ENCODE peak calls at places on chromosome 13, in six cellular contexts. One of them, this sample, is unnamed.

GRCh38 chr13:76667551-76667950 is 218.7 kb downstream of the KCTD12 start:
- DNase-seq in CD8-positive, alpha-beta T cell: no peak
- DNase-seq in BJ: no peak
- DNase-seq in astrocyte of the cerebellum: peak
- DNase-seq in left ventricle myocardium inferior: no peak
- DNase-seq in adrenal gland: peak
- DNase-seq in this sample: no peak

GRCh38 chr13:80029170-80029569 is 311.8 kb downstream of the SPRY2 start:
- DNase-seq in CD8-positive, alpha-beta T cell: no peak
- DNase-seq in BJ: no peak
- DNase-seq in astrocyte of the cerebellum: no peak
- DNase-seq in left ventricle myocardium inferior: no peak
- DNase-seq in adrenal gland: no peak
- DNase-seq in this sample: no peak

GRCh38 chr13:102870677-102871415 is 25.0 kb downstream of the ERCC5 start:
- DNase-seq in CD8-positive, alpha-beta T cell: peak
- DNase-seq in BJ: peak
- DNase-seq in astrocyte of the cerebellum: peak
- DNase-seq in left ventricle myocardium inferior: peak
- DNase-seq in adrenal gland: peak
- DNase-seq in this sample: no peak

GRCh38 chr13:38350114-38350617 is 515 bp downstream of the UFM1 start:
- DNase-seq in CD8-positive, alpha-beta T cell: peak
- DNase-seq in BJ: no peak
- DNase-seq in astrocyte of the cerebellum: peak
- DNase-seq in left ventricle myocardium inferior: peak
- DNase-seq in adrenal gland: peak
- DNase-seq in this sample: no peak

GRCh38 chr13:41533266-41533665 is 75.9 kb downstream of the RGCC start:
- DNase-seq in CD8-positive, alpha-beta T cell: no peak
- DNase-seq in BJ: no peak
- DNase-seq in astrocyte of the cerebellum: no peak
- DNase-seq in left ventricle myocardium inferior: no peak
- DNase-seq in adrenal gland: no peak
- DNase-seq in this sample: no peak

GRCh38 chr13:33252103-33252502 is 33.5 kb downstream of the STARD13 start:
- DNase-seq in CD8-positive, alpha-beta T cell: no peak
- DNase-seq in BJ: no peak
- DNase-seq in astrocyte of the cerebellum: no peak
- DNase-seq in left ventricle myocardium inferior: peak
- DNase-seq in adrenal gland: no peak
- DNase-seq in this sample: no peak

GRCh38 chr13:102948006-102948405 is 102.2 kb downstream of the ERCC5 start:
- DNase-seq in CD8-positive, alpha-beta T cell: no peak
- DNase-seq in BJ: no peak
- DNase-seq in astrocyte of the cerebellum: no peak
- DNase-seq in left ventricle myocardium inferior: no peak
- DNase-seq in adrenal gland: no peak
- DNase-seq in this sample: no peak

GRCh38 chr13:97395437-97396136 is 38.4 kb upstream of the RAP2A start:
- DNase-seq in CD8-positive, alpha-beta T cell: no peak
- DNase-seq in BJ: no peak
- DNase-seq in astrocyte of the cerebellum: no peak
- DNase-seq in left ventricle myocardium inferior: no peak
- DNase-seq in adrenal gland: no peak
- DNase-seq in this sample: no peak

GRCh38 chr13:65032825-65033224 is 2197.3 kb downstream of the PCDH9 start:
- DNase-seq in CD8-positive, alpha-beta T cell: no peak
- DNase-seq in BJ: no peak
- DNase-seq in astrocyte of the cerebellum: no peak
- DNase-seq in left ventricle myocardium inferior: no peak
- DNase-seq in adrenal gland: no peak
- DNase-seq in this sample: no peak

GRCh38 chr13:113489549-113490495 is 689 bp downstream of the DCUN1D2 start:
- DNase-seq in CD8-positive, alpha-beta T cell: peak
- DNase-seq in BJ: no peak
- DNase-seq in astrocyte of the cerebellum: no peak
- DNase-seq in left ventricle myocardium inferior: no peak
- DNase-seq in adrenal gland: peak
- DNase-seq in this sample: no peak

GRCh38 chr13:109605846-109606245 is 180.5 kb downstream of the IRS2 start:
- DNase-seq in CD8-positive, alpha-beta T cell: no peak
- DNase-seq in BJ: no peak
- DNase-seq in astrocyte of the cerebellum: no peak
- DNase-seq in left ventricle myocardium inferior: no peak
- DNase-seq in adrenal gland: no peak
- DNase-seq in this sample: peak
- TF ChIP-seq CTCF in CD8-positive, alpha-beta T cell: no peak
- TF ChIP-seq CTCF in BJ: no peak
- TF ChIP-seq CTCF in astrocyte of the cerebellum: no peak
- TF ChIP-seq CTCF in left ventricle myocardium inferior: no peak
- TF ChIP-seq CTCF in adrenal gland: no peak
- TF ChIP-seq CTCF in this sample: no peak

GRCh38 chr13:50915562-50915961 is 6.0 kb downstream of the RNASEH2B start:
- DNase-seq in CD8-positive, alpha-beta T cell: no peak
- DNase-seq in BJ: no peak
- DNase-seq in astrocyte of the cerebellum: no peak
- DNase-seq in left ventricle myocardium inferior: no peak
- DNase-seq in adrenal gland: no peak
- DNase-seq in this sample: no peak
- TF ChIP-seq CTCF in CD8-positive, alpha-beta T cell: no peak
- TF ChIP-seq CTCF in BJ: no peak
- TF ChIP-seq CTCF in astrocyte of the cerebellum: no peak
- TF ChIP-seq CTCF in left ventricle myocardium inferior: no peak
- TF ChIP-seq CTCF in adrenal gland: no peak
- TF ChIP-seq CTCF in this sample: no peak

GRCh38 chr13:20035130-20035529 is 76.6 kb downstream of the ZMYM2 start:
- DNase-seq in CD8-positive, alpha-beta T cell: no peak
- DNase-seq in BJ: no peak
- DNase-seq in astrocyte of the cerebellum: no peak
- DNase-seq in left ventricle myocardium inferior: no peak
- DNase-seq in adrenal gland: no peak
- DNase-seq in this sample: no peak
- TF ChIP-seq CTCF in CD8-positive, alpha-beta T cell: no peak
- TF ChIP-seq CTCF in BJ: no peak
- TF ChIP-seq CTCF in astrocyte of the cerebellum: no peak
- TF ChIP-seq CTCF in left ventricle myocardium inferior: peak
- TF ChIP-seq CTCF in adrenal gland: peak
- TF ChIP-seq CTCF in this sample: no peak

DNA sequence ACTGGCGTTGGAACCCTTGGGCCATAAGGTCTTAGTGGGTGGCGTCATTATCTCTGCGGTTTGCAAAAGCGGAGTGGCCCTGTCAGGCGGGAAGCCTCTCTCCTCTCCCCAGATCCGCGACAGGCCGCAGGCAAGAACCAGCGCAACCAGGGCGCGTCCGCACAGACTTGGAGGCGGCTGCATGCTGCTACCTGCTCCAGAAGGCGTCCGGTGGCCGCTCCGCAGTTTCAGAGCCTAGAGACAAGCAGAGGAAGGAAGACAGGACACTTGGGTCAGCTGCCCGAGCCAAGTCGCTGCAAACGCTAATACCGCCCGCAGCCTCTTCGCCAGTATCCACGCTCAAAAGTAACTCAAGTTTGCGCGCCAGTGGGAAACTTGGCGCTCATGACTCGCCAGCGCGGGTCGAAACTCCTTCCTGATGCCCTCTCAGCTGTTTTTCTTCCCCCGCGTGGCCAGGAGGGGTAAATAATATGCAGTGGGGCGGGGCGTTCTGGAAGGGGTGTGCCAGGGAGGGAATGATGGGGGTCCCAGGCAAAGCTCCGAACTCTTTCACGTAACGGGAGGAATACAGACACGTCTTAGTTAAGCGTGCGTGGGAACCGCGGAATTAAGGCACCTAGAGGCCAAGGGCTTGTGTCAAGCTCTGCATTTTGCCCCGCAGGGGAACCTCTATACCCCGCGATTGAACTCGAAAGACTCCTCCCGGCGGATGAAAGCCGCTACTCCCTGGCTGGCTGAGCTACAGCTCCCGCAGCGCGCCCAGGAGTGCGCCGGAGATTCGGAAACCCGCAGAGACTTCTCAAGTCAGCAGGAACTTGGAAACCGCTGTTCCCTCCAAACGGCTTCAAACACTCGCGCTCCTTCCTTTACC is at the start of gene EDNRB:
- DNase-seq in CD8-positive, alpha-beta T cell: no peak
- DNase-seq in BJ: no peak
- DNase-seq in astrocyte of the cerebellum: peak
- DNase-seq in left ventricle myocardium inferior: peak
- DNase-seq in adrenal gland: peak
- DNase-seq in this sample: no peak
- TF ChIP-seq CTCF in CD8-positive, alpha-beta T cell: no peak
- TF ChIP-seq CTCF in BJ: no peak
- TF ChIP-seq CTCF in astrocyte of the cerebellum: peak
- TF ChIP-seq CTCF in left ventricle myocardium inferior: peak
- TF ChIP-seq CTCF in adrenal gland: peak
- TF ChIP-seq CTCF in this sample: no peak

GRCh38 chr13:75196112-75196855 is 285.7 kb downstream of the TBC1D4 start:
- DNase-seq in CD8-positive, alpha-beta T cell: no peak
- DNase-seq in BJ: no peak
- DNase-seq in astrocyte of the cerebellum: peak
- DNase-seq in left ventricle myocardium inferior: no peak
- DNase-seq in adrenal gland: no peak
- DNase-seq in this sample: no peak
- TF ChIP-seq CTCF in CD8-positive, alpha-beta T cell: no peak
- TF ChIP-seq CTCF in BJ: no peak
- TF ChIP-seq CTCF in astrocyte of the cerebellum: no peak
- TF ChIP-seq CTCF in left ventricle myocardium inferior: peak
- TF ChIP-seq CTCF in adrenal gland: no peak
- TF ChIP-seq CTCF in this sample: no peak

DNA sequence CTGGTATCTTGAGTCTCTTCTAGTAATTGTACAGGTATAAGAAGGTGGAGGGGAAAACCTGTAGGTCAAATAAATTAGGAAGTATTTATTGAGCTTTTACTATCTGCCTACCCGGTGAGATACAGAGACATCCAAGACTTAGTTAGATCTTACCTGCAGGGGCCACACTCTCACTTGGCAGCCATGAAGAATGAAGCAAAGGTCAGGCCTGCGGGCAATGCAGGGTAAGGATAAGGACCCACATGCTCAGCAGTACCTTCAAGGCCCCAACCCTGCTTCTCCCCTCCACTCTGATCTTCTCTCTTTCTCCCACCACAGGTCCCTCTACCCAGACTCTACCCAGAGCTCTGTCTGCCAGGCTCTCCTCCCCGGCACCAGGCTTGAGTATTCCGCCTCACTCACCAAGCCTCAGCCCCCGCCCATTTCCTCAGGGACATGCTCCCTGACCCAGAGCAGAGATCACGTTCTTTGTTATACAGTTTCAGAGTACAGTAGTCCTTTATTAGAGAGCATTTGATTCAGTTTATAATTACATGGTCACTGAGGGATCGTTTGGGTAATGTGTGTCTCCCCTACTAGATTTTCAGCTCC is 18.9 kb upstream of the CLDN10 start:
- DNase-seq in CD8-positive, alpha-beta T cell: no peak
- DNase-seq in BJ: no peak
- DNase-seq in astrocyte of the cerebellum: no peak
- DNase-seq in left ventricle myocardium inferior: no peak
- DNase-seq in adrenal gland: no peak
- DNase-seq in this sample: no peak
- TF ChIP-seq CTCF in CD8-positive, alpha-beta T cell: no peak
- TF ChIP-seq CTCF in BJ: no peak
- TF ChIP-seq CTCF in astrocyte of the cerebellum: no peak
- TF ChIP-seq CTCF in left ventricle myocardium inferior: no peak
- TF ChIP-seq CTCF in adrenal gland: no peak
- TF ChIP-seq CTCF in this sample: no peak

DNA sequence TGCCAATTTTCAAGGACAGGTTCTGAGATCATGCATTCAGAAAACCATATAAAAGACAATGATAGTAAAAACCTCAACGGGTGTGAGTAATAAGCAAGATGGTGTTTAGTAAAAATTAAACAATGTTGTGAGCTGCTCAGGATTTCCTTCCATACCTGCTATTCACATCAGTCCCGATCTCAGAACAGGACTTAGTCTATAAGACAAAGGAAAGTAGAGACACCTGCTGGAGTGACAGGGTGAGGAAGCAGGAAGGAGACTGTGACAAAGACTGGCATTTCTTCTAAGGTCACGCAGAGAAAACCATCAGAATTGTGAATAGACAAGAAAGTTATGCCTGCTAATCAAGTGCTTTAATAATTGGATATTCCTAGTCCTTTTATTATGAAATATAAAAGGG is 648.0 kb downstream of the DACH1 start:
- DNase-seq in CD8-positive, alpha-beta T cell: no peak
- DNase-seq in BJ: no peak
- DNase-seq in astrocyte of the cerebellum: no peak
- DNase-seq in left ventricle myocardium inferior: no peak
- DNase-seq in adrenal gland: no peak
- DNase-seq in this sample: no peak
- TF ChIP-seq CTCF in CD8-positive, alpha-beta T cell: no peak
- TF ChIP-seq CTCF in BJ: no peak
- TF ChIP-seq CTCF in astrocyte of the cerebellum: no peak
- TF ChIP-seq CTCF in left ventricle myocardium inferior: peak
- TF ChIP-seq CTCF in adrenal gland: no peak
- TF ChIP-seq CTCF in this sample: no peak

This sample was measured in HFF-Myc.